ENCODE peak calls at places on chromosomes 12 and 14, in four cellular contexts. E is IMR-90, S is mesendoderm, J is H1. D is an unnamed sample.

GRCh38 chr14:47186491-47186890 is 488.9 kb downstream of the MDGA2 start:
- DNase-seq in E (no peak), S (peak), J (no peak), D (no peak)

GRCh38 chr12:32270818-32271710 is 128.3 kb upstream of the FGD4 start:
- DNase-seq in E (peak), S (peak), J (no peak), D (no peak)

GRCh38 chr12:75981773-75982564 is 49.6 kb downstream of the PHLDA1 start:
- DNase-seq in E (peak), S (peak), J (no peak), D (no peak)

GRCh38 chr14:21066882-21067502 is 3.1 kb upstream of the ARHGEF40 start:
- DNase-seq in E (no peak), S (peak), J (no peak), D (no peak)

GRCh38 chr12:44526655-44527199 is 349.4 kb downstream of the NELL2 start:
- DNase-seq in E (no peak), S (no peak), J (no peak), D (no peak)

GRCh38 chr14:70698288-70698687 is 56.6 kb downstream of the TTC9 start:
- DNase-seq in E (peak), S (peak), J (no peak), D (no peak)

GRCh38 chr14:89479802-89480201 is 62.8 kb upstream of the FOXN3 start:
- DNase-seq in E (peak), S (no peak), J (no peak), D (no peak)

GRCh38 chr12:66804555-66804954 is 125.7 kb upstream of the GRIP1 start:
- DNase-seq in E (no peak), S (no peak), J (no peak), D (no peak)

GRCh38 chr14:24422261-24422660 is 7.2 kb downstream of the CBLN3 start:
- DNase-seq in E (no peak), S (no peak), J (no peak), D (peak)

GRCh38 chr14:75402867-75403413 is 24.9 kb upstream of the JDP2 start:
- DNase-seq in E (no peak), S (peak), J (no peak), D (no peak)

GRCh38 chr14:104390941-104391901 is 188.3 kb upstream of the C14orf180 start:
- DNase-seq in E (no peak), S (no peak), J (no peak), D (peak)

GRCh38 chr12:29032431-29032830 is 116.6 kb upstream of the FAR2 start:
- DNase-seq in E (no peak), S (no peak), J (no peak), D (no peak)

GRCh38 chr14:60721331-60722162 is 2.6 kb downstream of the SIX4 start:
- DNase-seq in E (peak), S (peak), J (no peak), D (peak)

GRCh38 chr14:32939254-32940065 is 781 bp downstream of the NPAS3 start:
- DNase-seq in E (peak), S (peak), J (no peak), D (peak)

GRCh38 chr12:132396657-132397056 is 67.3 kb upstream of the GALNT9 start:
- DNase-seq in E (no peak), S (no peak), J (no peak), D (no peak)

GRCh38 chr12:4538207-4539160 is at the start of gene RAD51AP1:
- DNase-seq in E (peak), S (peak), J (peak), D (peak)

GRCh38 chr14:104072586-104072985 is 12.9 kb upstream of the ASPG start:
- DNase-seq in E (no peak), S (no peak), J (no peak), D (no peak)

GRCh38 chr14:102622262-102622885 is 29.9 kb downstream of the RCOR1 start:
- DNase-seq in E (no peak), S (peak), J (no peak), D (no peak)

GRCh38 chr12:15196678-15197267 is 24.4 kb downstream of the RERG start:
- DNase-seq in E (no peak), S (no peak), J (no peak), D (no peak)

GRCh38 chr14:100645200-100645985 is 58.2 kb upstream of the BEGAIN start:
- DNase-seq in E (peak), S (peak), J (peak), D (peak)

GRCh38 chr12:41965996-41966395 is 178.7 kb downstream of the GXYLT1 start:
- DNase-seq in E (no peak), S (no peak), J (no peak), D (no peak)

GRCh38 chr12:108899145-108899544 is 19.3 kb downstream of the DAO start:
- DNase-seq in E (no peak), S (no peak), J (no peak), D (no peak)

GRCh38 chr12:578743-579449 is 84.3 kb downstream of the NINJ2 start:
- DNase-seq in E (no peak), S (peak), J (no peak), D (no peak)

GRCh38 chr12:54723653-54724256 is 75.6 kb upstream of the DCD start:
- DNase-seq in E (peak), S (peak), J (no peak), D (peak)

GRCh38 chr14:53792909-53793308 is 163.7 kb downstream of the BMP4 start:
- DNase-seq in E (no peak), S (peak), J (peak), D (no peak)

GRCh38 chr14:53791116-53791515 is 165.5 kb downstream of the BMP4 start:
- DNase-seq in E (no peak), S (peak), J (no peak), D (no peak)

GRCh38 chr14:53793790-53794560 is 162.7 kb downstream of the BMP4 start:
- DNase-seq in E (no peak), S (no peak), J (no peak), D (no peak)

GRCh38 chr14:53796734-53797133 is 159.9 kb downstream of the BMP4 start:
- DNase-seq in E (no peak), S (no peak), J (no peak), D (no peak)
- H3K56ac ChIP-seq in E (no peak), S (no peak), J (no peak), D (no peak)

DNA sequence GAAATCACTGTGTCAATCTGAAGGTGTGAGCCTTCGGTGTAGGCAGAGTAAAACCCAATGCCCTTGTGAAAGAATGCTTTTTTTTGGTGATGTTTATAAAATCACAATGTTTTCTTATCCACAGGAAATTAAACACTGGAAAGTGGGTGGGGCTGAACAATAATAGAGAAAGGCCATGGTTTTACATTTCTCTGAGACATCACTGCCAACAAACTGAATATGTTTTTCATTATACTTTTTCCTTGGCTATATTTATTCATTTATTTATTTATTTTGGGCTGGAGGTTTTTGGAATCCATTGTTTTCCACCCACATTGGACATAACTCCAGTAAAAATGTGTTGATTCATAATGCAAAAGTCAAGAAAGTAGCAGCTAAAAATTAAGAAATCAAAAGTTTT is 16.9 kb downstream of the LRRK2 start:
- DNase-seq in E (no peak), S (no peak), J (no peak), D (no peak)
- H3K56ac ChIP-seq in E (no peak), S (no peak), J (no peak), D (no peak)

GRCh38 chr14:77760381-77761204 is at the start of gene SNW1:
- DNase-seq in E (peak), S (peak), J (peak), D (peak)
- H3K56ac ChIP-seq in E (peak), S (peak), J (peak), D (peak)

GRCh38 chr14:65533736-65534404 is 121.3 kb downstream of the FUT8 start:
- DNase-seq in E (no peak), S (no peak), J (no peak), D (no peak)

GRCh38 chr14:65531148-65531547 is 118.6 kb downstream of the FUT8 start:
- DNase-seq in E (no peak), S (no peak), J (no peak), D (no peak)

GRCh38 chr14:65536781-65537423 is 124.4 kb downstream of the FUT8 start:
- DNase-seq in E (no peak), S (no peak), J (no peak), D (no peak)
- H3K56ac ChIP-seq in E (no peak), S (no peak), J (no peak), D (no peak)

GRCh38 chr12:57250956-57251355 is at the start of gene STAC3:
- DNase-seq in E (no peak), S (no peak), J (no peak), D (peak)

GRCh38 chr12:57250541-57250940 is 446 bp downstream of the STAC3 start:
- DNase-seq in E (no peak), S (no peak), J (no peak), D (no peak)

GRCh38 chr12:57258977-57259970 is 8.3 kb upstream of the STAC3 start:
- DNase-seq in E (peak), S (no peak), J (no peak), D (no peak)

GRCh38 chr12:57255916-57256315 is 4.9 kb upstream of the STAC3 start:
- DNase-seq in E (no peak), S (no peak), J (no peak), D (no peak)

GRCh38 chr12:57254506-57255280 is 3.7 kb upstream of the STAC3 start:
- DNase-seq in E (no peak), S (no peak), J (no peak), D (no peak)
- H3K56ac ChIP-seq in E (no peak), S (no peak), J (no peak), D (no peak)

GRCh38 chr14:94368956-94369355 is 19.4 kb downstream of the SERPINA1 start:
- DNase-seq in E (no peak), S (no peak), J (no peak), D (no peak)
- H3K56ac ChIP-seq in E (no peak), S (no peak), J (no peak), D (no peak)

GRCh38 chr14:93016275-93016845 is 93.4 kb downstream of the CHGA start:
- DNase-seq in E (no peak), S (no peak), J (no peak), D (no peak)
- H3K56ac ChIP-seq in E (no peak), S (no peak), J (no peak), D (no peak)

GRCh38 chr12:115257791-115258190 is 573.8 kb upstream of the TBX3 start:
- DNase-seq in E (peak), S (no peak), J (no peak), D (no peak)
- H3K56ac ChIP-seq in E (no peak), S (no peak), J (no peak), D (no peak)